ENCODE peak calls at places on chromosomes 5 and 9, in four cellular contexts. D is mesenchymal stem cell, N is neuronal stem cell, T is H9. U is an unnamed sample. For H3K79me1, the result is how much of the 10 kb centered on the place peaks cover.

GRCh38 chr5:148060881-148061280 is 2.9 kb upstream of the SPINK5 start:
- DNase-seq in N (no peak), T (no peak), D (no peak), U (peak)

GRCh38 chr5:155147222-155147621 is 133.7 kb downstream of the KIF4B start:
- DNase-seq in N (no peak), D (peak), T (no peak), U (no peak)

GRCh38 chr9:116151966-116152381 is 1.6 kb upstream of the PAPPA start:
- DNase-seq in T (no peak), N (no peak), D (peak), U (no peak)

GRCh38 chr9:135833864-135834263 is 73.5 kb downstream of the CAMSAP1 start:
- DNase-seq in D (no peak), T (no peak), N (no peak), U (no peak)

GRCh38 chr9:81108391-81108790 is 581.0 kb downstream of the TLE1 start:
- DNase-seq in D (no peak), T (no peak), N (no peak), U (peak)

GRCh38 chr5:167952278-167952990 is 339.0 kb upstream of the WWC1 start:
- DNase-seq in N (no peak), T (peak), D (no peak), U (peak)

GRCh38 chr9:37925786-37926736 is 22.1 kb upstream of the SLC25A51 start:
- DNase-seq in D (peak), T (no peak), N (no peak), U (no peak)

GRCh38 chr5:177471610-177472356 is 1.7 kb downstream of the DBN1 start:
- DNase-seq in T (no peak), N (no peak), D (no peak), U (no peak)

GRCh38 chr9:88230612-88231011 is 92.3 kb upstream of the SPATA31C2 start:
- DNase-seq in T (no peak), D (no peak), N (no peak), U (no peak)

GRCh38 chr9:90070469-90070868 is 465.7 kb downstream of the GADD45G start:
- DNase-seq in D (no peak), T (no peak), N (no peak), U (no peak)

DNA sequence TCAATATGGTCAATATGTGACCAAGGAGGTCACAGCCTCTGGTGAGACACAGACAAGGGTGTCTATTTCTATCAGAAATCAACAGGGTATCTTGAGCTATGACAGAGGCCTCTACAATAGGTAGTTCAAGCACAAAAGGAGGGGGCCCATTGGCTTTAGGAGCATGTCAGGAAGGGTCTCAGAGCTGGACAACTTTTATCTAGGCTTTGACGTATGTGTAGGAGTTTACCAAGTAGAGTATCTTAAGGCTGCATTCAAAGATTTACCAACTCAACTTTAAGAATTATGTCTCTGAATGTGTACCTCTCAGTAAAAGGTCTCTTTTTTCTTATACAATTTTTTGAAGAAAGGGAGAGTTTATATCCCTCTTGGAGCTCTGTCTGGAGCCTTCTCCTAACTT is 297.2 kb downstream of the NSG2 start:
- DNase-seq in T (no peak), D (no peak), N (no peak), U (no peak)
- H3K79me1 ChIP-seq in T (under half), D (under half), N (under half), U (under half)

DNA sequence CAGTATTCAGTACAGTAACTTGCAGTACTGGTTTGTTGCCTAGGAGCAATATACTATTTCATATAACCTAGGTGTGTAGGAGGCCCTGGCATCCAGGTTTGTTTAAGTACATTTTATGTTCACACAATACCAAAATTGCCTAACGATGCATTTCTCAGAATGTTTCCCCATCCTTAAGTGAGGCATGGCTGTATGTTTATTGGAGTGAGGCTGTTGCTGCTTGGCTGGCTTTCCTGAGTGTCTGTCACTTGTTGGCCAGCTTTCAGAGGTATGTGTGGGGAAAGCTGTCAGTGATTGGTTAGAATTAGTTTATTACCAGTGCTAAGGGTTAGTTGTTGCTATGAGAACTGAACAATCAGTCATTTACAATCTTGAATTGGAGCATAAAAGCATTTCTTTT is 154.1 kb upstream of the CDH12 start:
- DNase-seq in T (no peak), D (peak), N (no peak), U (peak)
- H3K27ac ChIP-seq in T (no peak), D (no peak), N (no peak), U (no peak)

GRCh38 chr5:174419523-174420132 is 304.8 kb upstream of the MSX2 start:
- DNase-seq in N (peak), T (peak), D (peak), U (peak)
- H3K79me1 ChIP-seq in N (under half), T (under half), D (under half), U (under half)

GRCh38 chr5:161190778-161191177 is 338.8 kb upstream of the ATP10B start:
- DNase-seq in N (peak), D (no peak), T (no peak), U (no peak)

GRCh38 chr5:161183559-161183958 is 331.5 kb upstream of the ATP10B start:
- DNase-seq in T (no peak), D (no peak), N (no peak), U (no peak)

GRCh38 chr5:161190086-161190485 is 338.1 kb upstream of the ATP10B start:
- DNase-seq in D (no peak), T (no peak), N (no peak), U (no peak)

DNA sequence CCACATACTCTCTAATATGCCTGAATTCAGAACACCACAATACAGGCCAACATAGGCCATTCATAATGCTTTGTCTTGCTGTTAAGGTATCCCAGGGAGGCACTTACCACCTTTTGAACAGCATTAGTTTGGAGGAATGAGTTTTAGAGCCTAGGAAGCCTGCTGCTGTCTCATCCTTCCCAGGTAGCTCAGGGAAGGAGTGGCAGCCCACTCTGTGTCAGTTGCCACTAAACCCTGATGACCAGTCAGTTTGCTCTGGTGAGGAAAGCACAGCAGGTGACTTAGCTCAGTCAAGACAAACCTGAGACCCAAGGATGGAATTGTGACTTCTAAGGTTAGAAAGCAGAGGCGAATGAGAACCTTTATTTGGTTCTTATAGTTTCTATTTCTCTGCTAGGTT is 337.4 kb upstream of the ATP10B start:
- DNase-seq in T (peak), N (no peak), D (no peak), U (peak)
- H3K27ac ChIP-seq in T (no peak), N (no peak), D (no peak), U (no peak)

DNA sequence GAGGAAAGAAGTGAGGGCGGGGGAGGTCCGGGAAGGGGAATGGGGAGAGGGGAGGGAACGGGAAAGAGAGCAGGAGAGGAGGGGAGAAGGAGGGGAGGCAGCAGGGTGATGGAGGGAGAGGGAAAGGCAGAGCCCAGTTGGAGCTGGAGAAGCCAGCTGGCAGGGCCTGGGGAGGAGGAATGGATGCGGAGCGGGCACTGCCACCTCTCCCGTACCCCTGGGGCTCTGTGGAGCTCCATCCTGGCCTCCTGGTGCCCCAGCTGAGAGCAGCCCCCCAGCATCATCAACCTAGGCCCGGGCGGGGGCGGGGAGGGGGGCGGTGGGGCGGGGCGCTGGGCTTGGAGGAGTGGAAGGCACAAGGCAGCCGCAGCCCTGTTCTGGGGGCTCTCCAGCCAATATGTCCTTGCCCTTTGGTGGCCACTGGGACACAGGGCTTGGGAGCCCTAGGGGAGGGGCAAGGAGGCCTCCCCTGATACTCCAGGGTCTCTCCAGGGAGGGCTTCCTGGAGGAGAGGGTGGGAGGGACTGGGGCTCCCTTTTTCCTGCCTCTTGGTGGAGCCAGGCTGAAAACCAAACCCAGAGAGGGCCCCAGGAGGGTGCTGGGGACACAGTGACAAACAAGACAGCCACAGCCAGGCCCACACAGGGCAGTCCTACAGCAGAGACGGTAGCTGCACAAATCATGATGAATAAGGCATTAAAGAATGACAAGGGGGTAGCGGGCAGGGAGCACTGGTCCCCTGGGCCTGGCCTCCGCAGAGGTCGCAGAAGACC is 123.7 kb downstream of the C9orf50 start:
- DNase-seq in D (peak), N (no peak), T (peak), U (no peak)
- H3K79me1 ChIP-seq in D (under half), N (under half), T (under half), U (under half)

U was measured in mesendoderm.